ENCODE peak calls at places on chromosomes 12 and 14, in four cellular contexts. T is AG10803, U is AG04450, O is Caco-2. P is an unnamed sample.

GRCh38 chr12:55724226-55724939 is 4.2 kb downstream of the RDH5 start:
- DNase-seq in T (peak), U (no peak), O (peak), P (no peak)

GRCh38 chr12:121060149-121061001 is 21.3 kb upstream of the OASL start:
- DNase-seq in T (peak), U (no peak), O (no peak), P (peak)

GRCh38 chr12:12714276-12715001 is 2.7 kb upstream of the CDKN1B start:
- DNase-seq in T (no peak), U (no peak), O (no peak), P (no peak)

GRCh38 chr14:23613242-23614070 is 22.7 kb upstream of the DHRS2 start:
- DNase-seq in T (no peak), U (no peak), O (no peak), P (no peak)

GRCh38 chr14:55432628-55433027 is 7.8 kb downstream of the TBPL2 start:
- DNase-seq in T (no peak), U (no peak), O (no peak), P (no peak)

GRCh38 chr12:106871477-106871876 is 84.2 kb upstream of the TMEM263 start:
- DNase-seq in T (peak), U (no peak), O (no peak), P (no peak)

GRCh38 chr14:21874946-21875345 is 201.3 kb upstream of the OR4E1 start:
- DNase-seq in T (no peak), U (no peak), O (no peak), P (no peak)

GRCh38 chr12:94545937-94546771 is 86.5 kb upstream of the CEP83 start:
- DNase-seq in T (peak), U (peak), O (peak), P (no peak)

GRCh38 chr12:104669057-104669770 is 212.5 kb downstream of the CHST11 start:
- DNase-seq in T (no peak), U (no peak), O (no peak), P (no peak)

GRCh38 chr14:91149462-91149861 is 35.6 kb downstream of the DGLUCY start:
- DNase-seq in T (peak), U (peak), O (peak), P (peak)

GRCh38 chr12:6761849-6762248 is 4.3 kb upstream of the PTMS start:
- DNase-seq in T (no peak), U (no peak), O (no peak), P (no peak)

GRCh38 chr12:6765048-6765633 is 1.0 kb upstream of the PTMS start:
- DNase-seq in T (no peak), U (no peak), O (no peak), P (no peak)

GRCh38 chr12:6764011-6764828 is 1.9 kb upstream of the PTMS start:
- DNase-seq in T (peak), U (peak), O (peak), P (peak)

GRCh38 chr12:6765634-6766581 is at the start of gene PTMS:
- DNase-seq in T (peak), U (peak), O (peak), P (peak)

GRCh38 chr12:6763380-6763779 is 2.8 kb upstream of the PTMS start:
- DNase-seq in T (no peak), U (no peak), O (no peak), P (no peak)
- H3K4me3 ChIP-seq in T (peak), U (peak), O (no peak), P (peak)

GRCh38 chr14:100285913-100286400 is 20.3 kb downstream of the SLC25A29 start:
- DNase-seq in T (no peak), U (no peak), O (no peak), P (no peak)
- TF ChIP-seq CTCF in T (no peak), U (no peak), O (no peak), P (no peak)

DNA sequence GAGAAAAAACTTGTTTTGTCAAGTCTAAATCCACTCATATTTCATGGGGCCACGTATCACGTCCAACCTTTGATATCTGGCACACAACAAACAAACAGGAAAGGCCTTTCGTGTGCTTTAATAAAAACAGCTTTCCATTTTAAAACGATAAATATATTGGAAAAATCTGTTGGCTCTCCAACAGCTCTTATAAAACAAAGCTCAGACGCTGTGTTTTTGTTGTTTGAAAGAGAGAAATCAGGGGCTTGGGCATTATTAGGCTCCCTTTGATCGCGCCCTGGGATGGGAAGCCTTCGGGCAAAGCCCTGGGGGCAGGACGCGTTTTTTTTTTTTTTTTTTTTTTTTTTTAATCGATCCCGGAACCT is 430 bp upstream of the PLEKHA5 start:
- DNase-seq in T (peak), U (no peak), O (no peak), P (no peak)
- H3K4me3 ChIP-seq in T (peak), U (peak), O (peak), P (peak)

GRCh38 chr12:101877816-101878811 is 734 bp downstream of the DRAM1 start:
- DNase-seq in T (peak), U (no peak), O (peak), P (no peak)

GRCh38 chr12:101875112-101875961 is 2.0 kb upstream of the DRAM1 start:
- DNase-seq in T (peak), U (no peak), O (no peak), P (no peak)

GRCh38 chr12:101881228-101881627 is 3.8 kb downstream of the DRAM1 start:
- DNase-seq in T (no peak), U (no peak), O (no peak), P (no peak)

GRCh38 chr12:101880769-101881168 is 3.4 kb downstream of the DRAM1 start:
- DNase-seq in T (no peak), U (no peak), O (no peak), P (no peak)

DNA sequence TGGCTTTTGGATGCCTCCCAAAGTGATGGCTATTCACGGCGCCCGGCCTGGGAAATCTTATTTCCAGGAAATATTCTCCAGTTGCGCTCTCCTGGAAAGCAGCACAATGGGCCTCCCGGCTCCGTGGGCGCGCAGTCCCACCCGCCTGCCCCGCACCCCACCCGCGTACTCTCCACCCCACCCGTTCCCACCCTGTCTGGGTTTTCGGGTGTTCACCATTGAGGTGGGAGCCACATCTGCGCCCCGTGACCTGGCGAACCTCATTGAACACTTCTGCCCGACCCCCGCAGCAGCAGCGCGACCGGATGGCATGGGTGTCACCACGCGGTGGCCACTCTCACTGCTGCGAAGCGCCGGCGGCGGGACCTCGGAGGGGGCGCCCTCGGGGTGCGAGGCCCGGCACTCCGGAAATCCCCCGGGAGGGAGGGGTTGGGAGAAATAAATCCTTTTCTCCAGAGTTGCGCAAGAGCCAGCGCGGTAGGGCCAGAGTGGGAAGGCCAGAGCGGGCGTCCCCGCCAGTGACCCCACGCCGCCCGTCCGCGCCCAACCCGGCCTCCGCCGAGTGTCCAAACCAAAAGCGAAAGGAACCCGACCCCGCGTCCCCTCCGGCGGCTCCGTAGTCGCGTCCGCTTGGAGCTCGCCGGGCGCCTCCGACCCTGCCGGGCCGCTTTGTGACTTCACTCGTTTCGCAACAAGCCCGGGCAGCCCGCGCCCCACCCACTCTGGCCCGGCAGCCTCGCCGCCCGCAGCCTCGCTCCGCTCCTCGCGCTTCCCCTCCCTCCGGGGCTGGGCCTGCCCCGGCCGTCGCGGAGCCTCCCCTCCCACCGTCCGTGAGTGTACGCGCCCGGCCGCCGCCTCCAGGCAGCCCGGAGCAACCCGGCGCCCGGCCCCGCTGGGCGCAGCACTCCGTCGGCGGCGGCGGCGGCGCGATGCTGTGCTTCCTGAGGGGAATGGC is at the start of gene DRAM1:
- DNase-seq in T (peak), U (peak), O (peak), P (peak)
- TF ChIP-seq CTCF in T (no peak), U (no peak), O (peak), P (no peak)

DNA sequence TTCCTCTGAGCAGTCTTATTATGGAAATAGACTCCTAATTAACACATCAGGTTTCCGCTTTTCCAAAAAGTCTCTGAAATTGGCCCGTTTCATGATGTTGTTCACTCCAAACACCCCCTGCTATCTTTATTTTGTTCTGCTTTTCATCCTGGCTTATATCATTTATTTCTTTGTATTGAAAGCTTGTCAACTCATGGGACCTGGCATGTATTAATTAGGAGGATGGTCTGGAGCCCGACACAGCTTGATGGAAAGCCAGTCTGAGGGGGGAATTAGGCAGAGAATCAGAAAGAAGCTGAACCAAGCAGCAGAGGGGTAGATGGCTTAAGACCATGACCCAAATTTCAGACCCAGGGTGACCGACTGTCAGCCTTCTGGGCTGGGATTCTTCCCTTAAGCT is 233.2 kb downstream of the EFCAB11 start:
- DNase-seq in T (no peak), U (no peak), O (no peak), P (no peak)
- H3K4me3 ChIP-seq in T (no peak), U (no peak), O (no peak), P (no peak)

GRCh38 chr14:52071675-52072074 is 2.8 kb upstream of the NID2 start:
- DNase-seq in T (no peak), U (no peak), O (no peak), P (no peak)
- TF ChIP-seq CTCF in T (peak), U (no peak), O (no peak), P (peak)

DNA sequence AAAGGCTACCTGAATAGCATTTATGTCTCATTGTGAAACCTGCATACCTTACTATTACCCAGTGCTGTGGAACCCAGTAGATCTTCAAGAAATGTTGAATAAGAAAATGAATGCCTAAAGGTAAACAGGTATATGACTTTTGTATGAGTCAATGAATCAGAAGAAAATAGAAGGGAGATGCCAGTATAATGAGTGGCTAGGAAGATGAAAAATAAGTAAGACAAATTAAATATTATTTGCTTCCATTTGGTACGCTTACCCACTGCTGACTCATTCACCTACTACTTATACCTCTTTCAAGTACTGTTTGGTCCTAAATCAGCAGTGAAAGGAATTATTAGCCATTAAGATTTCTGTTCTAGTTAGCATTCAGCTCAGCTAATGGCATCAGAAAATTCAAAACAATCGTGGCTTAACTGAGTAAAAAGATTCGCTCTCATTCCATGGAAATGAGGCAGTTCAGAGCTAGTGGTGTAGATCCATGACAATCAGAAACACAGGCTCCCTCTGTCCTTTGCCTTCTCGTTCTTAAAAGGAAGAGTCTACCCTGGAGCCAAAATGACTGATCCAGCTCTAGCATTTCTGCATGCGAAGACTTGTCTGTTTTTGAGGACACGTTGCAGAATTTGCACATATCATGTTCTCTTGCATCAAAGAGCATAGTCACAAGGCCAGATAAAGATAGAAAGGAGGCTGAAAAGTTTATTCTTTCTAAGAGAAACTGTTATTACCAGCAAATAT is 705.8 kb upstream of the USP15 start:
- DNase-seq in T (no peak), U (no peak), O (no peak), P (no peak)
- H3K4me3 ChIP-seq in T (no peak), U (no peak), O (no peak), P (no peak)